ENCODE peak calls at places on chromosomes 11 and 22, in eight cellular contexts. Q is GM12865, M is kidney, N is nephron progenitor cell, K is GM10248, U is progenitor cell of endocrine pancreas, W is fibroblast of lung, O is pancreas. H is an unnamed sample.

GRCh38 chr11:103779054-103779453 is 257.4 kb upstream of the DDI1 start:
- DNase-seq in Q (no peak), M (no peak), N (no peak), K (no peak), U (no peak), W (no peak), O (no peak), H (no peak)

GRCh38 chr22:37273846-37274225 is 8.5 kb upstream of the CYTH4 start:
- DNase-seq in Q (no peak), M (no peak), N (no peak), K (no peak), U (no peak), W (no peak), O (no peak), H (no peak)

GRCh38 chr11:135004495-135004894 is 592.5 kb upstream of the B3GAT1 start:
- DNase-seq in Q (no peak), M (no peak), N (no peak), K (no peak), U (no peak), W (no peak), O (no peak), H (no peak)

GRCh38 chr22:36398602-36399472 is 11.1 kb upstream of the MYH9 start:
- DNase-seq in Q (no peak), M (no peak), N (no peak), K (no peak), U (no peak), W (no peak), O (no peak), H (no peak)

GRCh38 chr11:123587044-123587443 is 67.4 kb downstream of the SCN3B start:
- DNase-seq in Q (no peak), M (no peak), N (no peak), K (no peak), U (no peak), W (no peak), O (no peak), H (no peak)

GRCh38 chr11:1336836-1337646 is 27.6 kb upstream of the TOLLIP start:
- DNase-seq in Q (peak), M (peak), N (peak), K (no peak), U (no peak), W (no peak), O (peak), H (no peak)

GRCh38 chr11:97610854-97611253 is 1221.0 kb downstream of the JRKL start:
- DNase-seq in Q (no peak), M (no peak), N (no peak), K (no peak), U (no peak), W (no peak), O (no peak), H (no peak)

GRCh38 chr11:34308821-34309585 is 48.8 kb downstream of the ABTB2 start:
- DNase-seq in Q (no peak), M (no peak), N (no peak), K (no peak), U (no peak), W (no peak), O (no peak), H (no peak)

GRCh38 chr22:46033256-46034200 is 56.6 kb upstream of the WNT7B start:
- DNase-seq in Q (no peak), M (peak), N (no peak), K (no peak), U (no peak), W (peak), O (peak), H (no peak)

GRCh38 chr11:68206211-68206610 is 6.9 kb downstream of the KMT5B start:
- DNase-seq in Q (peak), M (no peak), N (no peak), K (peak), U (no peak), W (peak), O (no peak), H (peak)

GRCh38 chr11:88629496-88629895 is 292.0 kb upstream of the CTSC start:
- DNase-seq in Q (no peak), M (no peak), N (no peak), K (no peak), U (no peak), W (no peak), O (no peak), H (no peak)

GRCh38 chr11:17164361-17165246 is 43.2 kb downstream of the PIK3C2A start:
- DNase-seq in Q (peak), M (no peak), N (no peak), K (peak), U (no peak), W (peak), O (no peak), H (no peak)

GRCh38 chr22:45284705-45285305 is at the start of gene UPK3A:
- DNase-seq in Q (peak), M (peak), N (peak), K (peak), U (peak), W (no peak), O (peak), H (peak)

GRCh38 chr11:90220391-90220790 is 2.5 kb downstream of the CHORDC1 start:
- DNase-seq in Q (peak), M (no peak), N (no peak), K (peak), U (no peak), W (peak), O (no peak), H (no peak)

GRCh38 chr11:73201249-73201648 is 16.8 kb upstream of the P2RY2 start:
- DNase-seq in Q (no peak), M (peak), N (no peak), K (no peak), U (no peak), W (peak), O (no peak), H (peak)

GRCh38 chr11:65439331-65440181 is 17.0 kb downstream of the NEAT1 start:
- DNase-seq in Q (no peak), M (no peak), N (no peak), K (no peak), U (no peak), W (peak), O (peak), H (no peak)

GRCh38 chr22:37498289-37498909 is 12.2 kb upstream of the MFNG start:
- DNase-seq in Q (peak), M (no peak), N (peak), K (peak), U (peak), W (no peak), O (peak), H (no peak)

GRCh38 chr22:33875316-33875715 is 45.0 kb downstream of the LARGE1 start:
- DNase-seq in Q (no peak), M (no peak), N (no peak), K (no peak), U (no peak), W (no peak), O (no peak), H (no peak)

GRCh38 chr22:36732609-36733008 is 29.1 kb upstream of the CACNG2 start:
- DNase-seq in Q (no peak), M (no peak), N (no peak), K (no peak), U (no peak), W (no peak), O (no peak), H (no peak)

GRCh38 chr22:40107244-40107643 is 70.5 kb upstream of the TNRC6B start:
- DNase-seq in Q (no peak), M (no peak), N (no peak), K (peak), U (no peak), W (peak), O (no peak), H (no peak)

GRCh38 chr11:7927635-7928034 is 3.4 kb downstream of the OR10A6 start:
- DNase-seq in Q (no peak), M (no peak), N (no peak), K (no peak), U (no peak), W (peak), O (no peak), H (no peak)

GRCh38 chr22:40281717-40282116 is 64.6 kb upstream of the ADSL start:
- DNase-seq in Q (no peak), M (no peak), N (no peak), K (no peak), U (no peak), W (no peak), O (no peak), H (peak)

GRCh38 chr11:106681435-106681834 is 336.8 kb downstream of the GUCY1A2 start:
- DNase-seq in Q (no peak), M (no peak), N (no peak), K (no peak), U (no peak), W (no peak), O (no peak), H (no peak)

GRCh38 chr11:59666969-59667368 is 1.9 kb downstream of the PATL1 start:
- DNase-seq in Q (no peak), M (no peak), N (no peak), K (no peak), U (no peak), W (peak), O (no peak), H (no peak)

GRCh38 chr11:59667812-59668187 is 1.0 kb downstream of the PATL1 start:
- DNase-seq in Q (no peak), M (no peak), N (no peak), K (no peak), U (no peak), W (no peak), O (no peak), H (no peak)

GRCh38 chr11:59668950-59669610 is at the start of gene PATL1:
- DNase-seq in Q (peak), M (peak), N (peak), K (peak), U (peak), W (peak), O (peak), H (peak)

GRCh38 chr11:59669611-59670009 is 773 bp upstream of the PATL1 start:
- DNase-seq in Q (no peak), M (peak), N (no peak), K (no peak), U (peak), W (peak), O (no peak), H (peak)

GRCh38 chr11:59668188-59668949 is 468 bp downstream of the PATL1 start:
- DNase-seq in Q (peak), M (peak), N (peak), K (peak), U (peak), W (peak), O (peak), H (peak)
- TF ChIP-seq CTCF in Q (no peak), M (no peak), N (no peak), K (no peak), U (peak), W (peak), O (no peak), H (peak)

GRCh38 chr11:41498726-41499125 is 39.3 kb upstream of the LRRC4C start:
- DNase-seq in Q (peak), M (no peak), N (no peak), K (no peak), U (no peak), W (no peak), O (no peak), H (no peak)
- TF ChIP-seq CTCF in Q (peak), M (peak), N (peak), K (no peak), U (peak), W (no peak), O (no peak), H (peak)

GRCh38 chr11:94997437-94997836 is 23.9 kb downstream of the KDM4D start:
- DNase-seq in Q (no peak), M (no peak), N (no peak), K (no peak), U (no peak), W (no peak), O (no peak), H (no peak)
- TF ChIP-seq CTCF in Q (no peak), M (no peak), N (no peak), K (no peak), U (peak), W (no peak), O (no peak), H (no peak)

GRCh38 chr11:119488256-119488995 is 65.5 kb upstream of the THY1 start:
- DNase-seq in Q (no peak), M (peak), N (no peak), K (no peak), U (no peak), W (no peak), O (no peak), H (no peak)

GRCh38 chr11:119490253-119491006 is 67.5 kb upstream of the THY1 start:
- DNase-seq in Q (no peak), M (peak), N (no peak), K (no peak), U (no peak), W (no peak), O (no peak), H (no peak)

GRCh38 chr11:119489087-119489486 is 66.1 kb upstream of the THY1 start:
- DNase-seq in Q (no peak), M (peak), N (no peak), K (no peak), U (no peak), W (no peak), O (no peak), H (no peak)

GRCh38 chr11:119493712-119494111 is 70.7 kb upstream of the THY1 start:
- DNase-seq in Q (peak), M (no peak), N (peak), K (peak), U (peak), W (peak), O (no peak), H (no peak)

GRCh38 chr11:119491753-119492455 is 68.9 kb upstream of the THY1 start:
- DNase-seq in Q (no peak), M (peak), N (no peak), K (no peak), U (no peak), W (peak), O (no peak), H (no peak)
- TF ChIP-seq CTCF in Q (peak), M (no peak), N (peak), K (no peak), U (peak), W (peak), O (no peak), H (no peak)

DNA sequence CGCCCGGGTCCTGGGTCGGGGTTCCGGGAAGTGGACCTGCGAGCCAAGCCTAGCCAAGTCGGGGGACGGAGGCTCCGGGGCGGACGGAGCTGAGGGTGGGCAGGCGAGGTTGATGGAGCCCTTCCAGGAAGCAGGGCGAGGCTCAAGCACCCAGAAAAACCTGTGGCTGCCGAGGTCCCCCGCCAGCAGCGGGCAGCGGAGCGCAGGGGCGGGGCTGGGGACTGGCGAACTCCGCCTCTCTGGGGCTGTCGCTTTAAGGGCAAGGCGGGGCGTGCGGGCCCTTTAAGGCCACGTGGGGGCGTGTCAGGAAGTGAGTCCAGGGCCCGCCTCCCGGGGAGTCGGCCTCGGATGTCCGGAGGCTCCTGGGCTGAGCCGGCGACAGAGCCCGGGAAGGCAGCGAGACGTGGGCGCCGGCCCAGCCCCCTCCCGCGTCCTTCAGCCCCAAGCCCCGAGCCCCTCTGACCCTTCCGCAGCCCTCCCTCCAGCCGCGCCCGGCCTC is at the start of gene SLC35C1:
- DNase-seq in Q (peak), M (peak), N (peak), K (peak), U (peak), W (peak), O (peak), H (peak)
- TF ChIP-seq CTCF in Q (no peak), M (no peak), N (no peak), K (peak), U (no peak), W (no peak), O (no peak), H (peak)

GRCh38 chr11:57155400-57155799 is 26.4 kb upstream of the LRRC55 start:
- DNase-seq in Q (no peak), M (no peak), N (no peak), K (no peak), U (no peak), W (no peak), O (no peak), H (no peak)
- TF ChIP-seq CTCF in Q (no peak), M (no peak), N (no peak), K (no peak), U (no peak), W (no peak), O (no peak), H (no peak)

H was measured in prostate gland.